ENCODE peak calls at places on chromosomes 6 and 20, in seven cellular contexts. X, G, M, B, I, J and Q are unnamed samples.

GRCh38 chr20:50093240-50093639 is 19.7 kb downstream of the UBE2V1 start:
- DNase-seq in X (no peak), G (no peak), M (no peak), B (no peak), I (no peak), J (no peak), Q (no peak)

GRCh38 chr6:128882991-128883571 is at the start of gene LAMA2:
- DNase-seq in X (no peak), G (peak), M (no peak), B (peak), I (peak), J (peak), Q (peak)

GRCh38 chr6:37793067-37793466 is 26.5 kb upstream of the ZFAND3 start:
- DNase-seq in X (no peak), G (no peak), M (peak), B (no peak), I (no peak), J (no peak), Q (no peak)

GRCh38 chr6:157570104-157570503 is 189.1 kb downstream of the ZDHHC14 start:
- DNase-seq in X (no peak), G (no peak), M (no peak), B (no peak), I (no peak), J (no peak), Q (no peak)

GRCh38 chr6:74075323-74075722 is 379.3 kb downstream of the CD109 start:
- DNase-seq in X (no peak), G (no peak), M (no peak), B (no peak), I (no peak), J (peak), Q (peak)

GRCh38 chr20:22861231-22861980 is 173.7 kb upstream of the SSTR4 start:
- DNase-seq in X (no peak), G (no peak), M (no peak), B (no peak), I (no peak), J (no peak), Q (no peak)

GRCh38 chr6:110543106-110543505 is 66.7 kb upstream of the SLC22A16 start:
- DNase-seq in X (no peak), G (no peak), M (no peak), B (peak), I (no peak), J (no peak), Q (no peak)

GRCh38 chr20:16589623-16590022 is 16.4 kb upstream of the KIF16B start:
- DNase-seq in X (no peak), G (no peak), M (no peak), B (no peak), I (no peak), J (no peak), Q (no peak)

GRCh38 chr6:132122871-132123270 is 171.7 kb upstream of the CCN2 start:
- DNase-seq in X (no peak), G (no peak), M (no peak), B (no peak), I (no peak), J (no peak), Q (no peak)

GRCh38 chr6:114862809-114863208 is 520.0 kb upstream of the HS3ST5 start:
- DNase-seq in X (no peak), G (no peak), M (no peak), B (no peak), I (no peak), J (no peak), Q (no peak)

GRCh38 chr6:170095273-170095976 is 195.5 kb downstream of the DLL1 start:
- DNase-seq in X (no peak), G (peak), M (no peak), B (peak), I (peak), J (peak), Q (peak)

GRCh38 chr6:31203345-31203979 is 33.0 kb upstream of the POU5F1 start:
- DNase-seq in X (no peak), G (no peak), M (peak), B (no peak), I (no peak), J (no peak), Q (no peak)

GRCh38 chr20:24534282-24534681 is 64.9 kb downstream of the SYNDIG1 start:
- DNase-seq in X (no peak), G (no peak), M (no peak), B (no peak), I (no peak), J (no peak), Q (no peak)

GRCh38 chr20:4717816-4718215 is 3.9 kb upstream of the PRND start:
- DNase-seq in X (no peak), G (no peak), M (no peak), B (no peak), I (no peak), J (no peak), Q (no peak)

GRCh38 chr6:8065519-8065911 is 1.3 kb upstream of the BLOC1S5 start:
- DNase-seq in X (no peak), G (no peak), M (no peak), B (no peak), I (no peak), J (no peak), Q (no peak)

GRCh38 chr6:139568956-139569538 is 194.6 kb upstream of the CITED2 start:
- DNase-seq in X (no peak), G (no peak), M (no peak), B (no peak), I (no peak), J (no peak), Q (no peak)

GRCh38 chr6:161544801-161545490 is 271.1 kb upstream of the AGPAT4 start:
- DNase-seq in X (no peak), G (no peak), M (no peak), B (no peak), I (no peak), J (no peak), Q (no peak)

GRCh38 chr6:112946051-112946450 is 598.9 kb downstream of the RFPL4B start:
- DNase-seq in X (no peak), G (no peak), M (no peak), B (no peak), I (no peak), J (no peak), Q (no peak)

GRCh38 chr6:79546186-79546585 is 9.0 kb upstream of the LCA5 start:
- DNase-seq in X (no peak), G (no peak), M (no peak), B (no peak), I (no peak), J (no peak), Q (no peak)

GRCh38 chr6:165733487-165733791 is 70.4 kb upstream of the PDE10A start:
- DNase-seq in X (no peak), G (no peak), M (no peak), B (no peak), I (no peak), J (no peak), Q (no peak)

GRCh38 chr6:53735896-53736295 is 58.9 kb upstream of the LRRC1 start:
- DNase-seq in X (no peak), G (no peak), M (no peak), B (no peak), I (no peak), J (no peak), Q (no peak)

GRCh38 chr6:15368873-15369272 is 123.0 kb downstream of the JARID2 start:
- DNase-seq in X (no peak), G (no peak), M (no peak), B (no peak), I (no peak), J (no peak), Q (no peak)

GRCh38 chr6:157092736-157093135 is 230.6 kb downstream of the TMEM242 start:
- DNase-seq in X (no peak), G (no peak), M (no peak), B (no peak), I (no peak), J (no peak), Q (no peak)

GRCh38 chr20:50540620-50541605 is 30.7 kb downstream of the PTPN1 start:
- DNase-seq in X (no peak), G (no peak), M (no peak), B (no peak), I (no peak), J (no peak), Q (no peak)

GRCh38 chr6:22141271-22141745 is 155.5 kb downstream of the PRL start:
- DNase-seq in X (no peak), G (no peak), M (no peak), B (no peak), I (no peak), J (no peak), Q (no peak)

GRCh38 chr6:90249044-90249443 is 47.6 kb downstream of the BACH2 start:
- DNase-seq in X (no peak), G (no peak), M (no peak), B (no peak), I (no peak), J (no peak), Q (no peak)

GRCh38 chr20:22402990-22403859 is 181.1 kb downstream of the FOXA2 start:
- DNase-seq in X (no peak), G (no peak), M (no peak), B (no peak), I (no peak), J (no peak), Q (no peak)

GRCh38 chr6:149200282-149200936 is 117.1 kb upstream of the TAB2 start:
- DNase-seq in X (no peak), G (no peak), M (no peak), B (no peak), I (no peak), J (no peak), Q (no peak)

DNA sequence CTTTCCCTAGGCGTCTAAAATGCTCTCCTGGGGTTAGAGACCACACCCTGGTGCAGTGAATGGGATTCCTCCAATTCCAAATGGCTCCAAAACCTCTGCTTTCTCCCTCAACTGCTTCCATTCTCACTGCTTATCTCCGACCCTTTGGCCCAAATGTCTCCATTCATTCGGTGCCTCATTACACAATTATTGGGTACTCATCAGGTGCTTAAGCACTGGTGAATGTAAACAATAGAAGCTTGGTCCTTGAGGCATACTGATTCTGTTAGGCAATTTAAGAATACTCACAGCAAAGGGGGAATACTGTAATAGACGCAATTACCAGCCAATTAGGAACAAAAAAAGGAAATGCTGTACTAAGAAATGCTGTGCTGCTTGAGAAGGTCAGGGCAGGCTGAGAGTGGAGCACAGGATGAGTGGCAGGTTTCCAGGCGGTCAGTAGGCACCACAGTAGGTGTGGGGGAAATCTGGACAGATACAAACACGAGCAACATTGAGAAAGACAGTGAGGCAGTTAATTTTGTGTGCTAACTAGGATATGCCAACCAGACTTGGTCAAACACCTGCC is 23.0 kb downstream of the GMDS start:
- DNase-seq in X (no peak), G (no peak), M (no peak), B (no peak), I (no peak), J (no peak), Q (no peak)
- H3K4me3 ChIP-seq in X (peak), G (peak), M (no peak), B (peak), I (peak), J (peak), Q (peak)

GRCh38 chr20:62143118-62143975 is at the start of the genes PSMA7 and SS18L1:
- DNase-seq in X (no peak), G (peak), M (peak), B (peak), I (peak), J (peak), Q (peak)
- TF ChIP-seq POLR2A in X (peak), G (peak), M (peak), B (no peak), I (peak), J (peak), Q (peak)

DNA sequence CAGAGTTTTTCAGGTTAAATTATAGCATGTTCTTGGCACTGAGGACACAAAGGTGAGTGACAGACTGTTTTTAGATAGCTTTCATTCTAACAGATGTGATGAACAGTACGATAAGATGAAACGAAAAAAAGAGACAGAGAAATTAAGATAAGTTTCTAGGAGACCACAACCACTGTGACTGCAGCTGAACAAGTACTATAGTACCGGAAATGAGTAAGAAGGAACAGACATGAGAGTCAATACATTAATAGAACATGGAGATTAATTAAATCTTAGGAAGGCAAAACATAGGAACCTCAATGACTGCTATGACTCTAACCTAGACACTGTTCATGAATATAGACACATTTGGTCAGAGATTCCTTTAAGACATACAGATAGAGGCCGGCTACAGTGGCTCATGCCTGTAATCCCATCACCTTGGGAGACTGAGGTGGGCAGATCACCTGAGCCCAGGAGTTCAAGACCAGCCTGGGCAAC is 40.2 kb downstream of the HBS1L start:
- DNase-seq in X (no peak), G (no peak), M (no peak), B (no peak), I (no peak), J (no peak), Q (no peak)
- H3K4me3 ChIP-seq in X (no peak), G (no peak), M (no peak), B (no peak), I (no peak), J (no peak), Q (no peak)

GRCh38 chr20:58225490-58226200 is 2.8 kb downstream of the ANKRD60 start:
- DNase-seq in X (no peak), G (no peak), M (no peak), B (no peak), I (no peak), J (peak), Q (no peak)
- TF ChIP-seq POLR2A in X (no peak), G (no peak), M (no peak), B (no peak), I (no peak), J (no peak), Q (no peak)

GRCh38 chr20:48157970-48158369 is 372.7 kb upstream of the SULF2 start:
- DNase-seq in X (no peak), G (peak), M (no peak), B (no peak), I (no peak), J (no peak), Q (no peak)
- H3K4me3 ChIP-seq in X (no peak), G (no peak), M (no peak), B (no peak), I (no peak), J (no peak), Q (no peak)

DNA sequence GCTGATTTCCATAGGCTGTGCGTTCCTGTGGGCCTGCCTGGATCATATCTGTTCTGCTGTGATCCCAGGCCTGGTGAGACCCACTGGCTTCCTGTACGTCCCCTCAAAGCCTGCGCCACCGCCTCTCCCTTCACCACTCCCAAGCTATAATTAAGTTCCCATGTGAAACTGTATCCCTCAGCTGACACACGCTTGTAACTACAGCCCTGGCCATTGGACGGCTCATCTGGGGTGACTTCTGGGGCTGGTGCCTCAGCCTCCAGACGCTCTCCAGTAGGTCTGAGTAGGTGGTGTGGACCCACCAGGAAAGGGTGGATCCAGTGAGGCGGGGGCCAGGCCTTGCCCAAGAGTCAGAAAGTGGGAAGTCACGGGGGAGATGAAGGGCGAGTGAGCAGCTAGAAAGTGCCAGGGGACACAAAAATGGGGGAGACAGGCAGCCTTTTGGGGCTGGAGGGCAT is 21.0 kb downstream of the PPARD start:
- DNase-seq in X (no peak), G (no peak), M (peak), B (no peak), I (no peak), J (no peak), Q (peak)
- TF ChIP-seq POLR2A in X (no peak), G (no peak), M (no peak), B (no peak), I (no peak), J (no peak), Q (no peak)

GRCh38 chr20:20366896-20367680 is 816 bp upstream of the INSM1 start:
- DNase-seq in X (no peak), G (no peak), M (no peak), B (no peak), I (no peak), J (no peak), Q (no peak)

GRCh38 chr20:20368414-20369352 is 779 bp downstream of the INSM1 start:
- DNase-seq in X (no peak), G (no peak), M (no peak), B (no peak), I (no peak), J (no peak), Q (no peak)

GRCh38 chr20:20369353-20370086 is 1.6 kb downstream of the INSM1 start:
- DNase-seq in X (no peak), G (no peak), M (no peak), B (peak), I (no peak), J (no peak), Q (no peak)

GRCh38 chr20:20366551-20366895 is 1.4 kb upstream of the INSM1 start:
- DNase-seq in X (no peak), G (no peak), M (no peak), B (no peak), I (no peak), J (no peak), Q (no peak)

GRCh38 chr20:20367681-20368413 is at the start of gene INSM1:
- DNase-seq in X (no peak), G (peak), M (no peak), B (no peak), I (no peak), J (no peak), Q (no peak)
- H3K4me3 ChIP-seq in X (peak), G (peak), M (no peak), B (peak), I (peak), J (peak), Q (no peak)